ENCODE peak calls at places on chromosomes 7 and 10, in seven cellular contexts. O, M, H, G, U, Y and P are unnamed samples.

GRCh38 chr7:155227004-155227787 is 70.5 kb upstream of the INSIG1 start:
- DNase-seq in O (no peak), M (no peak), H (no peak), G (peak), U (no peak), Y (no peak), P (no peak)

GRCh38 chr10:97582169-97582568 is 2.0 kb upstream of the HOGA1 start:
- DNase-seq in O (no peak), M (no peak), H (no peak), G (peak), U (no peak), Y (no peak), P (no peak)

GRCh38 chr7:155252958-155253501 is 44.6 kb upstream of the INSIG1 start:
- DNase-seq in O (no peak), M (no peak), H (no peak), G (peak), U (no peak), Y (no peak), P (no peak)

GRCh38 chr10:69421611-69422308 is 5.0 kb upstream of the TACR2 start:
- DNase-seq in O (no peak), M (peak), H (no peak), G (peak), U (no peak), Y (no peak), P (no peak)

GRCh38 chr10:6173203-6173602 is 29.5 kb upstream of the PFKFB3 start:
- DNase-seq in O (no peak), M (no peak), H (no peak), G (no peak), U (peak), Y (no peak), P (no peak)

GRCh38 chr7:116164552-116164951 is 45.8 kb upstream of the TES start:
- DNase-seq in O (no peak), M (peak), H (no peak), G (no peak), U (no peak), Y (no peak), P (no peak)

GRCh38 chr7:69708857-69709256 is 110.6 kb downstream of the AUTS2 start:
- DNase-seq in O (no peak), M (no peak), H (no peak), G (no peak), U (no peak), Y (peak), P (no peak)

GRCh38 chr7:101891936-101892640 is 74.7 kb downstream of the CUX1 start:
- DNase-seq in O (no peak), M (no peak), H (no peak), G (no peak), U (no peak), Y (no peak), P (no peak)

GRCh38 chr10:42753507-42754154 is 29.0 kb upstream of the BMS1 start:
- DNase-seq in O (no peak), M (no peak), H (no peak), G (no peak), U (no peak), Y (no peak), P (no peak)

GRCh38 chr10:97355571-97355975 is 21.0 kb upstream of the FRAT2 start:
- DNase-seq in O (no peak), M (no peak), H (no peak), G (no peak), U (peak), Y (no peak), P (no peak)

GRCh38 chr10:70773965-70774809 is 11.0 kb downstream of the TBATA start:
- DNase-seq in O (no peak), M (no peak), H (no peak), G (peak), U (no peak), Y (no peak), P (peak)

GRCh38 chr10:7986851-7987250 is 67.6 kb upstream of the GATA3 start:
- DNase-seq in O (no peak), M (peak), H (no peak), G (no peak), U (no peak), Y (peak), P (no peak)

GRCh38 chr10:16794005-16794404 is 23.2 kb downstream of the RSU1 start:
- DNase-seq in O (no peak), M (no peak), H (no peak), G (no peak), U (no peak), Y (no peak), P (no peak)

GRCh38 chr7:96621932-96622331 is 87.7 kb downstream of the SEM1 start:
- DNase-seq in O (no peak), M (no peak), H (no peak), G (no peak), U (no peak), Y (no peak), P (no peak)

GRCh38 chr10:60978287-60979115 is 34.5 kb upstream of the RHOBTB1 start:
- DNase-seq in O (no peak), M (peak), H (no peak), G (no peak), U (no peak), Y (peak), P (no peak)

GRCh38 chr7:24573008-24573553 is at the start of gene PALS2:
- DNase-seq in O (peak), M (peak), H (no peak), G (peak), U (peak), Y (peak), P (peak)

GRCh38 chr7:24572421-24573007 is 738 bp upstream of the PALS2 start:
- DNase-seq in O (no peak), M (peak), H (peak), G (peak), U (peak), Y (peak), P (peak)

GRCh38 chr7:24574365-24574764 is 1.1 kb downstream of the PALS2 start:
- DNase-seq in O (no peak), M (peak), H (no peak), G (no peak), U (no peak), Y (peak), P (no peak)

GRCh38 chr7:24573554-24574338 is 494 bp downstream of the PALS2 start:
- DNase-seq in O (peak), M (peak), H (peak), G (peak), U (peak), Y (peak), P (peak)

GRCh38 chr7:24576171-24577052 is 3.2 kb downstream of the PALS2 start:
- DNase-seq in O (no peak), M (peak), H (no peak), G (no peak), U (peak), Y (peak), P (peak)
- TF ChIP-seq CTCF in O (peak), M (peak), H (no peak), G (peak), U (no peak), Y (peak), P (peak)

GRCh38 chr7:148163246-148163645 is 427.3 kb upstream of the C7orf33 start:
- DNase-seq in O (no peak), M (no peak), H (no peak), G (no peak), U (no peak), Y (no peak), P (no peak)
- TF ChIP-seq CTCF in O (no peak), M (no peak), H (no peak), G (no peak), U (no peak), Y (no peak), P (no peak)

GRCh38 chr7:75969704-75970498 is 24.5 kb downstream of the TMEM120A start:
- DNase-seq in O (no peak), M (no peak), H (no peak), G (no peak), U (no peak), Y (no peak), P (no peak)

GRCh38 chr7:75971309-75971960 is 23.0 kb downstream of the TMEM120A start:
- DNase-seq in O (no peak), M (no peak), H (no peak), G (no peak), U (no peak), Y (no peak), P (no peak)

GRCh38 chr7:75969182-75969581 is 25.2 kb downstream of the TMEM120A start:
- DNase-seq in O (no peak), M (no peak), H (no peak), G (no peak), U (no peak), Y (no peak), P (no peak)

GRCh38 chr7:75968561-75969001 is 25.8 kb downstream of the TMEM120A start:
- DNase-seq in O (no peak), M (no peak), H (no peak), G (no peak), U (no peak), Y (no peak), P (no peak)

GRCh38 chr7:75971961-75972763 is 22.2 kb downstream of the TMEM120A start:
- DNase-seq in O (no peak), M (no peak), H (no peak), G (no peak), U (no peak), Y (no peak), P (no peak)
- TF ChIP-seq CTCF in O (no peak), M (no peak), H (no peak), G (peak), U (no peak), Y (peak), P (no peak)

GRCh38 chr10:116272497-116273221 is at the start of gene GFRA1:
- DNase-seq in O (no peak), M (peak), H (no peak), G (peak), U (no peak), Y (no peak), P (peak)

GRCh38 chr10:116278832-116279231 is 5.8 kb upstream of the GFRA1 start:
- DNase-seq in O (no peak), M (peak), H (no peak), G (no peak), U (no peak), Y (peak), P (no peak)

GRCh38 chr10:116271593-116272496 is 1.2 kb downstream of the GFRA1 start:
- DNase-seq in O (no peak), M (peak), H (no peak), G (peak), U (no peak), Y (no peak), P (peak)

GRCh38 chr10:116270691-116271592 is 2.1 kb downstream of the GFRA1 start:
- DNase-seq in O (no peak), M (peak), H (no peak), G (peak), U (no peak), Y (no peak), P (peak)

DNA sequence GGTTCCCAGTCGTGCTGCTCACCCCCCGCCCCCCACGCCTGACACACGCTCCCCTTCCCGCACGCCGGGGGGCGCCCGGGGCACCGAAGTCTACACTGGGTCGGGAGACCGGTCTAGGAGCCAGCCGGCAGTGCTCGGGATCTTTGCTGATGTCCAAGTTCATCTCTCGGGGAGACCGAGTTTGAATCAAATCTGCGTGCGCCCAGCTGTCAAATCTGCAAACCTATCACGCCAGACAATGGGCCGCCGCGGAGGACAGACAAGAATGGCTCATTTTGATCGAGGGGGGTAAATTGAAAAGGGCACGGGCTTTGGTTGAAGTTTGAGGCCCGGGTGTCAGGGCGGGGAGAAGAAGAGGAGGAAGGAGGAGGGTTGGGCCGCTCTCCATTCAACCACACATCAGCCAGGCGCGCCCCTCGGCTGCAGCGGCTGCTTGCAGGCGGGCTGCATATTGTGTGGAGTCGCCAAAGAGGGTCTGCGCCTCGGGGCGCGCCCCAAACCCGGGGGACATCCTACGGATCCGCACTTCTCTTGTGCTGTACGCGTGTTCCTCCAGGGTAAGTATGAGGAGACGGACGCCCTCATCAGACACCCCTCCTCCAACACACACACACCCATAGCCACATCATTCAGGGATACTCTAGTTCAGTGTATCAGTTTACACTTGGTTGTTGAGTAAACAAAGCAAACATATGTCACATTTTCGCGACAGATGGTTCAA is 1.3 kb upstream of the GFRA1 start:
- DNase-seq in O (no peak), M (no peak), H (no peak), G (no peak), U (no peak), Y (no peak), P (peak)
- TF ChIP-seq CTCF in O (no peak), M (no peak), H (no peak), G (no peak), U (no peak), Y (no peak), P (no peak)

GRCh38 chr7:99131290-99131689 is 12.6 kb downstream of the SMURF1 start:
- DNase-seq in O (no peak), M (no peak), H (no peak), G (no peak), U (no peak), Y (no peak), P (no peak)
- TF ChIP-seq CTCF in O (no peak), M (no peak), H (no peak), G (no peak), U (no peak), Y (no peak), P (no peak)

DNA sequence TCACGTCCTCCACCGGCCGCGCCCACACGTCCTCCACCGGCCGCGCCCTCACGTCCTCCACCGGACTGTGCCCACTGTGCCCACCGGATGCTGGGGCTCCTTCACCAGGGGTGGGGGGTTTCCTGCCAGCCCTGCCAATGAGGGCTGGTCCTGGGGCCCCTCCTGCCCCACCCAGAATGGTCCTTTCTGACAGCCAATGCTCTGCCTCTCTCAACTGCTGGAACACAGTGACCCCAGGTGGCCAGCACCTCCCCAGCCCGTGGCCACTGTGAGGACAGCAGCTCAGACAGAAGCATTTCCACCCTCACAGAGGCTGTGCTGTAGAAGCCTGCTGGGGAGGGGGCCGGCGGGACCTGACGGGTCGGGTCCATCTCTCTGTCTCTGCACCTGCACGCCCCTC is 90.1 kb upstream of the DNAAF5 start:
- DNase-seq in O (no peak), M (no peak), H (no peak), G (peak), U (no peak), Y (no peak), P (no peak)
- TF ChIP-seq CTCF in O (no peak), M (peak), H (no peak), G (peak), U (no peak), Y (peak), P (peak)

DNA sequence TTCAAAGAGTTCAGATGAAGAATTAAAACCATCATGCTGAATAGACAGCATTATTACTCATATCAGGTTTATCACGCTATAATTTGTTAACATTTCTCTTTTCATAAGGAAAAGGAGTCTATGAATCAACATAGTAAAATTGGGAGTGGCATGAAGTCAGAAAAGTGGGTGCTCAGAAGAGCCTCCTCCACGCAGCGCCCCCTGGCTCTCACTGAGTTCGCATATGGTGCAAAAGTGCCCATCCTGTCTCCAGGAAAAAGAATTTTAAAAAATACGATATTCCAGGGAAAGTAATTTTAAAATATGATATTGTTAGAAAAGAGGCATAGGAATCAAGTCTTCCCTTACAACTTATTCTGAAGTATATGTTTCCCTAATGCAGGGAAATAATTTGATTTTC is 176.3 kb upstream of the TCERG1L start:
- DNase-seq in O (no peak), M (no peak), H (no peak), G (no peak), U (no peak), Y (no peak), P (no peak)
- TF ChIP-seq CTCF in O (no peak), M (no peak), H (no peak), G (no peak), U (no peak), Y (no peak), P (no peak)

GRCh38 chr7:110397927-110398660 is 692.8 kb upstream of the LRRN3 start:
- DNase-seq in O (no peak), M (no peak), H (no peak), G (no peak), U (no peak), Y (no peak), P (no peak)
- TF ChIP-seq CTCF in O (no peak), M (no peak), H (no peak), G (no peak), U (no peak), Y (no peak), P (no peak)